ENCODE peak calls at places on chromosomes 7 and 10, in seven cellular contexts. F is heart right ventricle, W is AG04450, R is astrocyte of the spinal cord, O is RWPE2, N is neural progenitor cell, E is psoas muscle. X is an unnamed sample.

GRCh38 chr7:92588561-92588960 is 1.6 kb downstream of the FAM133B start:
- DNase-seq in F (no peak), W (no peak), R (no peak), O (no peak), N (no peak), E (no peak), X (peak; percentile 33)

GRCh38 chr10:78305311-78305710 is 271.6 kb downstream of the RPS24 start:
- DNase-seq in F (no peak), W (no peak), R (no peak), O (no peak), N (no peak), E (no peak), X (no peak)

GRCh38 chr10:46216836-46217748 is 69.7 kb upstream of the ANTXRL start:
- DNase-seq in F (no peak), W (no peak), R (no peak), O (peak; percentile 29), N (no peak), E (no peak), X (no peak)

GRCh38 chr10:114708717-114709352 is 50.8 kb upstream of the ABLIM1 start:
- DNase-seq in F (no peak), W (peak; percentile 48), R (peak; percentile 87), O (no peak), N (no peak), E (no peak), X (peak; percentile 64)

GRCh38 chr10:19819419-19820033 is 3.3 kb downstream of the PLXDC2 start:
- DNase-seq in F (no peak), W (no peak), R (peak; percentile 66), O (no peak), N (peak; percentile 38), E (no peak), X (peak; percentile 72)

GRCh38 chr7:22751341-22751740 is 24.3 kb downstream of the IL6 start:
- DNase-seq in F (no peak), W (no peak), R (no peak), O (no peak), N (no peak), E (no peak), X (no peak)

GRCh38 chr7:16130127-16131110 is 290.9 kb downstream of the CRPPA start:
- DNase-seq in F (no peak), W (no peak), R (no peak), O (no peak), N (no peak), E (no peak), X (peak; percentile 37)

GRCh38 chr10:47055386-47056382 is 144.5 kb downstream of the PTPN20 start:
- DNase-seq in F (no peak), W (no peak), R (no peak), O (no peak), N (no peak), E (no peak), X (no peak)

GRCh38 chr7:112511451-112512220 is 30.8 kb downstream of the LSMEM1 start:
- DNase-seq in F (no peak), W (no peak), R (no peak), O (no peak), N (no peak), E (no peak), X (no peak)

GRCh38 chr10:120480065-120480600 is 23.1 kb downstream of the PLPP4 start:
- DNase-seq in F (no peak), W (no peak), R (no peak), O (no peak), N (no peak), E (no peak), X (no peak)

GRCh38 chr10:3402334-3402733 is 229.8 kb upstream of the PITRM1 start:
- DNase-seq in F (no peak), W (no peak), R (no peak), O (no peak), N (no peak), E (no peak), X (no peak)

GRCh38 chr10:17123062-17123661 is 6.4 kb downstream of the CUBN start:
- DNase-seq in F (no peak), W (peak; percentile 44), R (peak; percentile 91), O (no peak), N (no peak), E (no peak), X (peak; percentile 19)

GRCh38 chr7:158910254-158911053 is 54.1 kb downstream of the DYNC2I1 start:
- DNase-seq in F (no peak), W (no peak), R (no peak), O (no peak), N (no peak), E (no peak), X (no peak)

GRCh38 chr10:73798087-73798486 is 12.7 kb downstream of the ZSWIM8 start:
- DNase-seq in F (no peak), W (no peak), R (no peak), O (no peak), N (no peak), E (no peak), X (no peak)

GRCh38 chr10:31101123-31101522 is 69.5 kb upstream of the ZNF438 start:
- DNase-seq in F (no peak), W (peak; percentile 62), R (peak; percentile 95), O (no peak), N (no peak), E (no peak), X (peak; percentile 63)

GRCh38 chr10:49756031-49756430 is 6.1 kb downstream of the OGDHL start:
- DNase-seq in F (no peak), W (no peak), R (no peak), O (no peak), N (no peak), E (no peak), X (no peak)

GRCh38 chr7:44650772-44651171 is 44.3 kb downstream of the OGDH start:
- DNase-seq in F (no peak), W (no peak), R (no peak), O (no peak), N (no peak), E (peak; percentile 27), X (peak; percentile 13)

GRCh38 chr7:81529785-81530184 is 240.1 kb downstream of the HGF start:
- DNase-seq in F (no peak), W (no peak), R (no peak), O (no peak), N (no peak), E (no peak), X (no peak)

GRCh38 chr10:48944171-48944570 is 4.5 kb upstream of the LRRC18 start:
- DNase-seq in F (no peak), W (no peak), R (no peak), O (peak; percentile 19), N (no peak), E (no peak), X (no peak)

GRCh38 chr7:46230298-46231295 is 309.5 kb upstream of the IGFBP3 start:
- DNase-seq in F (no peak), W (no peak), R (peak; percentile 78), O (no peak), N (no peak), E (no peak), X (no peak)

GRCh38 chr7:73742753-73743641 is 4.4 kb upstream of the ABHD11 start:
- DNase-seq in F (no peak), W (no peak), R (peak; percentile 20), O (no peak), N (peak; percentile 96), E (no peak), X (peak; percentile 23)

GRCh38 chr7:29859491-29860180 is 53.3 kb downstream of the WIPF3 start:
- DNase-seq in F (no peak), W (no peak), R (no peak), O (no peak), N (no peak), E (no peak), X (no peak)

GRCh38 chr10:129866894-129867293 is 97.2 kb downstream of the EBF3 start:
- DNase-seq in F (no peak), W (no peak), R (no peak), O (no peak), N (no peak), E (no peak), X (no peak)

GRCh38 chr10:97861924-97862323 is 12.3 kb downstream of the GOLGA7B start:
- DNase-seq in F (no peak), W (no peak), R (no peak), O (no peak), N (peak; percentile 20), E (no peak), X (no peak)

GRCh38 chr7:14767716-14768425 is 134.7 kb downstream of the DGKB start:
- DNase-seq in F (no peak), W (no peak), R (no peak), O (no peak), N (no peak), E (no peak), X (peak; percentile 55)

GRCh38 chr10:78868456-78868855 is 200.3 kb upstream of the ZMIZ1 start:
- DNase-seq in F (no peak), W (no peak), R (no peak), O (no peak), N (no peak), E (no peak), X (no peak)

DNA sequence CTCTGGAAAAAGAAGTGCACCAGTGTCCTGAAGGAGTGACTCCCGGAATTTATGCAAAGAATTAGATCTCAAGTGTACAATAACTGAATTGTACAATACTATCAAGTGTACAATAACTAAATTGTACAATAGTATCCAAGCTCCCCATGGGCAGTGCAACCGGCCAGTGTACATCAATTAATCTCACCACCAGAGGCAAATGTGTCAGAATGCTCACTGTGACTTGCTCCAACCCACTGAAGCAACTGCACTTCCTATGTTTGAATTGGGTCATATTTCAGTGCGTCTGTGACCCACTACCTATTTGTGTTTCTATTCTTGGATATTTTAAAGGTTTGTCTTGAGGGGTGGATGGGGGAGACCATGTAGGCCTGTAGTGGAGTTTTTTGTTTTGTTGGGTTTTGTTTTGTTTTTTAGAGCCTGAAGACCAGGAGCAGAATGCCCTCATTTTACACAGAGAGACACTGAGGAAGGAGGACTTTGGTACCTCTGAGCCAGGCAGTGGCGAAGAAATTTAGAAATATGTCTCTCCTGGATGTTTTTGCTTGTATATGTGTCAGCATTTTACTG is 78.6 kb upstream of the CTTNBP2 start:
- DNase-seq in F (no peak), W (no peak), R (no peak), O (no peak), N (no peak), E (no peak), X (no peak)
- TF ChIP-seq CTCF in F (no peak), W (no peak), R (no peak), O (peak; percentile 37), N (no peak), E (no peak), X (no peak)

GRCh38 chr7:98027342-98028033 is 37.5 kb upstream of the OCM2 start:
- DNase-seq in F (no peak), W (no peak), R (no peak), O (no peak), N (no peak), E (no peak), X (no peak)
- TF ChIP-seq CTCF in F (no peak), W (no peak), R (no peak), O (no peak), N (no peak), E (no peak), X (no peak)

GRCh38 chr10:35236739-35237138 is 99.6 kb upstream of the CCNY start:
- DNase-seq in F (no peak), W (peak; percentile 16), R (peak; percentile 32), O (no peak), N (peak; percentile 49), E (no peak), X (peak; percentile 50)
- TF ChIP-seq CTCF in F (peak; percentile 27), W (peak; percentile 73), R (peak; percentile 42), O (peak; percentile 40), N (peak; percentile 54), E (no peak), X (peak; percentile 57)

DNA sequence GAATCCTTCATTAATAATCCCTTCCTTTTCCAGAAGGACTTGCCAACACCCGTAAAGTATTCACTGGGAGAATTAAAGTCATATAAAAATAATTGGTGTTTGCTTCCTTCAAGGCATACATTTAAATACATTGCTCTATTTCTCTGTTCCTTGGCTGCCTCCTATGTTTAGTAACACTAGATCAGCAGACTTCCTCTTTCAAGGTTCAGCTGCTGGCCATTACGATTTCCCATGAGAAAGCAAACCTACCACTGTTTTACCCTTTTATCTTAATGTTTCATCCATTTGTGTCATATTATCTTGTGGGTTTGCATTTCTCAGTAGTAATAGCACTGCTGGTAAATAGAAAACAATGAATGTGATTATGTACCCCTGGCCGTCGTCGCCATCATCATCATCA is 313.9 kb upstream of the BMPER start:
- DNase-seq in F (no peak), W (no peak), R (peak; percentile 22), O (no peak), N (no peak), E (no peak), X (peak; percentile 20)
- TF ChIP-seq CTCF in F (no peak), W (no peak), R (no peak), O (no peak), N (no peak), E (no peak), X (no peak)

X was measured in cardiac fibroblast.